ENCODE peak calls at places on chromosome 20, in seven cellular contexts. O is lung, N is cardiac fibroblast, M is mesothelial cell of epicardium, L is endothelial cell, C is AG04450, Q is psoas muscle. H is an unnamed sample.

GRCh38 chr20:48308232-48308781 is 519.5 kb downstream of the PREX1 start:
- DNase-seq in O (no peak), N (no peak), M (no peak), L (no peak), C (no peak), Q (no peak), H (no peak)

GRCh38 chr20:23782366-23782983 is 31.7 kb upstream of the CST1 start:
- DNase-seq in O (no peak), N (peak), M (no peak), L (peak), C (no peak), Q (no peak), H (no peak)

GRCh38 chr20:32179515-32179914 is 28.0 kb downstream of the PLAGL2 start:
- DNase-seq in O (no peak), N (no peak), M (no peak), L (no peak), C (no peak), Q (peak), H (no peak)

GRCh38 chr20:52154575-52154974 is 37.0 kb downstream of the ZFP64 start:
- DNase-seq in O (no peak), N (no peak), M (no peak), L (no peak), C (no peak), Q (no peak), H (no peak)

GRCh38 chr20:5195655-5196054 is 68.8 kb downstream of the CDS2 start:
- DNase-seq in O (no peak), N (peak), M (no peak), L (no peak), C (no peak), Q (no peak), H (no peak)

GRCh38 chr20:47887477-47888080 is 102.3 kb upstream of the SULF2 start:
- DNase-seq in O (no peak), N (no peak), M (no peak), L (no peak), C (no peak), Q (no peak), H (no peak)

GRCh38 chr20:47150403-47151152 is 205.9 kb downstream of the ZMYND8 start:
- DNase-seq in O (peak), N (peak), M (no peak), L (peak), C (no peak), Q (peak), H (no peak)

GRCh38 chr20:35806075-35806474 is 34.3 kb downstream of the PHF20 start:
- DNase-seq in O (no peak), N (no peak), M (no peak), L (no peak), C (no peak), Q (no peak), H (no peak)

GRCh38 chr20:17768267-17768666 is 68.5 kb downstream of the BANF2 start:
- DNase-seq in O (no peak), N (no peak), M (no peak), L (no peak), C (no peak), Q (no peak), H (no peak)

GRCh38 chr20:35297153-35297552 is 4.9 kb upstream of the FAM83C start:
- DNase-seq in O (no peak), N (no peak), M (no peak), L (no peak), C (no peak), Q (no peak), H (no peak)

GRCh38 chr20:40532103-40532502 is 156.9 kb downstream of the MAFB start:
- DNase-seq in O (no peak), N (peak), M (no peak), L (peak), C (no peak), Q (no peak), H (no peak)

GRCh38 chr20:61960836-61961235 is 104.8 kb downstream of the TAF4 start:
- DNase-seq in O (no peak), N (no peak), M (no peak), L (no peak), C (no peak), Q (no peak), H (no peak)

GRCh38 chr20:5212897-5213296 is 86.1 kb downstream of the CDS2 start:
- DNase-seq in O (no peak), N (no peak), M (no peak), L (no peak), C (no peak), Q (no peak), H (no peak)

GRCh38 chr20:55153321-55153720 is 677.9 kb downstream of the DOK5 start:
- DNase-seq in O (no peak), N (no peak), M (no peak), L (no peak), C (no peak), Q (no peak), H (no peak)

GRCh38 chr20:46361811-46362210 is 44.6 kb downstream of the ELMO2 start:
- DNase-seq in O (no peak), N (no peak), M (no peak), L (no peak), C (no peak), Q (no peak), H (no peak)

GRCh38 chr20:17648782-17649730 is 33.0 kb downstream of the RRBP1 start:
- DNase-seq in O (no peak), N (no peak), M (no peak), L (peak), C (no peak), Q (peak), H (no peak)

GRCh38 chr20:15942130-15942529 is 631.1 kb downstream of the KIF16B start:
- DNase-seq in O (no peak), N (no peak), M (no peak), L (no peak), C (no peak), Q (no peak), H (no peak)

GRCh38 chr20:46430921-46431712 is 24.7 kb upstream of the ELMO2 start:
- DNase-seq in O (no peak), N (no peak), M (no peak), L (no peak), C (no peak), Q (no peak), H (no peak)

GRCh38 chr20:36214684-36215256 is 21.5 kb upstream of the AAR2 start:
- DNase-seq in O (no peak), N (peak), M (no peak), L (no peak), C (peak), Q (no peak), H (no peak)

GRCh38 chr20:59499863-59500262 is 104.5 kb upstream of the PHACTR3 start:
- DNase-seq in O (no peak), N (no peak), M (no peak), L (no peak), C (no peak), Q (no peak), H (no peak)

GRCh38 chr20:1307571-1307971 is 21.4 kb downstream of the SDCBP2 start:
- DNase-seq in O (no peak), N (no peak), M (no peak), L (no peak), C (no peak), Q (no peak), H (no peak)

GRCh38 chr20:46333136-46333991 is 25.1 kb upstream of the CDH22 start:
- DNase-seq in O (no peak), N (no peak), M (no peak), L (no peak), C (no peak), Q (peak), H (no peak)

GRCh38 chr20:45834797-45835161 is 1.2 kb downstream of the SNX21 start:
- DNase-seq in O (no peak), N (no peak), M (no peak), L (no peak), C (no peak), Q (peak), H (no peak)

GRCh38 chr20:7843613-7844012 is 96.6 kb downstream of the HAO1 start:
- DNase-seq in O (no peak), N (peak), M (no peak), L (no peak), C (peak), Q (peak), H (peak)

GRCh38 chr20:61019322-61019721 is 232.7 kb upstream of the CDH4 start:
- DNase-seq in O (no peak), N (no peak), M (no peak), L (no peak), C (no peak), Q (no peak), H (no peak)

GRCh38 chr20:20017852-20018245 is 687 bp downstream of the NAA20 start:
- DNase-seq in O (no peak), N (no peak), M (no peak), L (no peak), C (no peak), Q (no peak), H (no peak)
- TF ChIP-seq CTCF in O (no peak), N (no peak), M (no peak), L (no peak), C (no peak), Q (no peak), H (no peak)

GRCh38 chr20:21048841-21049273 is 57.3 kb downstream of the LINC00237 start:
- DNase-seq in O (no peak), N (peak), M (no peak), L (peak), C (no peak), Q (peak), H (no peak)

GRCh38 chr20:21052686-21053001 is 53.5 kb downstream of the LINC00237 start:
- DNase-seq in O (no peak), N (no peak), M (no peak), L (no peak), C (no peak), Q (no peak), H (no peak)

GRCh38 chr20:21052241-21052640 is 53.9 kb downstream of the LINC00237 start:
- DNase-seq in O (no peak), N (no peak), M (no peak), L (no peak), C (no peak), Q (no peak), H (no peak)

GRCh38 chr20:21050710-21051109 is 55.4 kb downstream of the LINC00237 start:
- DNase-seq in O (no peak), N (no peak), M (no peak), L (no peak), C (no peak), Q (no peak), H (no peak)

DNA sequence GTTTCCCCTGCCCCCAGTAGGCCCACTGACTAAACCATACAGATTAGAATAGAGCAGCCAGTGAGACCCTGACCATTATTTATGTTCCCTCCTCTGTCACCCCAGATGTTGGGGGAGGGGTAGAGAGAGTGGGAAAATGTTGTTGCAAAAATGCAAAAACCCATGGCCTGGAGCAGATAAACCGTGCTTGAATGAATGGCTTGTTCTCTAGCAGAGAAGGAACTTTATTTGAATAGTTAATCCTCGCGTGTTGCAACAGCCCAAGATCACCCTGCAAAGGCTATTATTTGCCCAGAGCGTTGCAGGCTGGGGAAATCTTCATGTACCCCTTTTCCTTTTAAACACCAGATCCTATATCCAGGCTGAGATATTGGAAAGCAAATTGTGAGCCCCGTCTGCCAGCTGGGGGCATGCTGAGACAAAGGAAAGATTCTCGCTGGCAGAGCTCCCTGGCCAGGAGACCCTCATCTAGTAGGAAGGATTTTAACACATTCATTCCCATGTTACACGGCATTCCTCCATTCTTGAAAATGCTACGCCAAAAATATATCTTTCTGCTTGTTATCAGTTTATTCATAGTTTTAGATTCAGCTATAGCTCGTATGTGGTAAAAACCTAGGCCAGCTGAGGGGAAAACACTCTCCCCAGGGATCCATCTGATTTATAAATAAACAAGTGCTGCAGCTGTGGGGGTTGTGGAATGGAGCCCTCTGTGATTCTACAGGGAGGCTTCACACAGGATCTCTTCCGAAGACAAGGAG is 53.0 kb downstream of the LINC00237 start:
- DNase-seq in O (no peak), N (no peak), M (no peak), L (no peak), C (no peak), Q (no peak), H (no peak)
- TF ChIP-seq CTCF in O (no peak), N (no peak), M (no peak), L (no peak), C (no peak), Q (no peak), H (no peak)

GRCh38 chr20:63252157-63252780 is 2.0 kb downstream of the NKAIN4 start:
- DNase-seq in O (no peak), N (no peak), M (no peak), L (no peak), C (no peak), Q (no peak), H (no peak)
- TF ChIP-seq CTCF in O (no peak), N (no peak), M (no peak), L (no peak), C (no peak), Q (no peak), H (no peak)

DNA sequence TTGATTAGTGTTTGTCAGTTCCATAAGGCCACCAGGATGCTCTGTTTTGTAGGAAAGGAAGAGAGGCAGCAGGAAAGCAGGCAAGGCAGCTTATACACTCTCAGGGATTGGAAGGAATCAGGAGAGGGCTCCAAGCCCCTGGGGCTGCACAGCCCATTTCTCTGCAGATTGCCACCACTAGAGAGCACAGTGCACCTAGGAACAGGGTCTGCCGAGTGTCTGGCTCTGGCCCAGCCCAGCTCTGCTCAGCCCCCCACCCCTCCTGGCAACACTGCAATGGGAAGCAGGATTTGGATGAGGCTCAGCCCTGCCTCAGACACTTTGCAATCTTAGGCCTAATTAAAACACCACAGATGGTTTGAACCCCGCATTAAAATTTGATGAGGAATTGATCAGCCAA is 252.6 kb downstream of the DHX35 start:
- DNase-seq in O (no peak), N (no peak), M (no peak), L (no peak), C (no peak), Q (no peak), H (no peak)
- TF ChIP-seq CTCF in O (no peak), N (no peak), M (no peak), L (no peak), C (no peak), Q (no peak), H (no peak)

GRCh38 chr20:19786311-19786710 is 28.3 kb downstream of the RIN2 start:
- DNase-seq in O (peak), N (peak), M (no peak), L (no peak), C (peak), Q (no peak), H (no peak)

GRCh38 chr20:19787366-19787765 is 29.3 kb downstream of the RIN2 start:
- DNase-seq in O (no peak), N (no peak), M (no peak), L (no peak), C (no peak), Q (no peak), H (no peak)

GRCh38 chr20:19791887-19792286 is 33.8 kb downstream of the RIN2 start:
- DNase-seq in O (no peak), N (no peak), M (no peak), L (no peak), C (no peak), Q (no peak), H (no peak)

GRCh38 chr20:19789446-19789845 is 31.4 kb downstream of the RIN2 start:
- DNase-seq in O (no peak), N (peak), M (no peak), L (no peak), C (no peak), Q (no peak), H (no peak)

DNA sequence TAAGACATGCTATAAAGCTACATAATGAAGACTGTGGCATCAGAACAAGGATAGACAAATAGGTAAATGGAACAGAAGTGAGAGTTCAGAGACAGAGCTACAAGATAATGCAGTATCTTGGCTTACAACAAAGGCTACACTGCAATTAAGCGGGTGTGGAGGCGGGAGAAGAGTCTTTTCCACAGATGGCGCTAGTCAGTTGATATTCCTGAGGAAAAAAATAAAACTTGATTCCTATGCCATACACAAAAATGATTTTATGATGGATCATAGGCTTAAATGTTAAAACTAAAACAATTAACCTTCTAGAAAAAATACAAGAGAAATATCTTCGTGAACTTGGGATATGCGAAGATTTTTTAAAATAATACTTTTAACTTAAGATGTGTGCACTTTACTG is 31.0 kb downstream of the RIN2 start:
- DNase-seq in O (no peak), N (no peak), M (no peak), L (no peak), C (no peak), Q (no peak), H (no peak)
- TF ChIP-seq CTCF in O (no peak), N (no peak), M (no peak), L (no peak), C (no peak), Q (no peak), H (no peak)

DNA sequence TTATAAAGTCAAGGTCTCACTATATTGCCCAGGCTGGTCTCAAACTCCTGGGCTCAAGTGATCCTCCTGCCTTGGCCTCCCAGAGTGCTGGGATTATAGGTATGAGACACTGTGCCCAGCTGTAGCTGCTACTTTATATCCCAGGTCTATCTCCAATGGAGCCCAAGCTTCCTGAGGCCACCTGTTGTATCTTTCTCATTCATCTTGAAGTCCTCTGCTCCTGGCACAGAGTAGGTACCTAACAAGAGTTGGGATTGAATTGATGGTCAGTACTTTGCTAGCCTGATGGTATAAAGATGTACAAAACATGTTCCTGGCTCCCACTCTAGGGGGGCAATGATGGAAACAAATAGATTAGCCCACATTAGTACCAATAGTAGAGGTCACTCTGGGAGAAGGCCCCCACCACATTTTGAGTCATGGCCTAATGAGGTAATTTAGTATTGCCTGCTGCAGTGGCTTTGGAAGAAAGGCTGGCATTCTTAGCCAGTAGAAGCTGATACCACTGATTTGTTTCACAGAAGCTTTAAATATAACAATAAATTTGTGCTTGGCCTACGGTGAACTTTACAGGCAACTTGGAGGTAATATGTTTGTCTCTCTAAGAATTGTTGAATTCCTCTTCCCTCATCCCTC is 5.4 kb downstream of the PTPN1 start:
- DNase-seq in O (no peak), N (no peak), M (no peak), L (no peak), C (no peak), Q (no peak), H (no peak)
- TF ChIP-seq CTCF in O (no peak), N (no peak), M (no peak), L (no peak), C (no peak), Q (no peak), H (no peak)

GRCh38 chr20:56626367-56627121 is 2.6 kb upstream of the TFAP2C start:
- DNase-seq in O (no peak), N (no peak), M (peak), L (peak), C (no peak), Q (no peak), H (no peak)
- TF ChIP-seq CTCF in O (no peak), N (no peak), M (peak), L (peak), C (peak), Q (no peak), H (no peak)

GRCh38 chr20:24872291-24873014 is 76.6 kb upstream of the CST7 start:
- DNase-seq in O (peak), N (no peak), M (no peak), L (no peak), C (no peak), Q (no peak), H (no peak)
- TF ChIP-seq CTCF in O (no peak), N (no peak), M (no peak), L (no peak), C (no peak), Q (no peak), H (no peak)

GRCh38 chr20:49325981-49326380 is 48.1 kb upstream of the ZNFX1 start:
- DNase-seq in O (no peak), N (peak), M (no peak), L (no peak), C (no peak), Q (no peak), H (no peak)
- TF ChIP-seq CTCF in O (no peak), N (no peak), M (no peak), L (no peak), C (no peak), Q (no peak), H (no peak)

GRCh38 chr20:34022154-34022842 is 28.6 kb downstream of the RALY start:
- DNase-seq in O (no peak), N (peak), M (no peak), L (no peak), C (no peak), Q (no peak), H (no peak)
- TF ChIP-seq CTCF in O (no peak), N (peak), M (no peak), L (no peak), C (peak), Q (peak), H (no peak)

H was measured in omental fat pad.